ENCODE peak calls at places on chromosomes 16 and 17, in six cellular contexts. J is HepG2, K is adrenal gland, O is NCI-H1092 treated with DMSO at 0.1 percent for 48 hours, X is left ventricle myocardium inferior, N is ovary. C is an unnamed sample.
A peak's percentile ranks its signal among the peaks of the same experiment; 100 is the strongest.

GRCh38 chr16:66551362-66551761 is 1.0 kb upstream of the CKLF start:
- DNase-seq in K (no peak), N (no peak), O (peak; percentile 21), X (no peak), J (peak; percentile 78), C (no peak)

GRCh38 chr17:77300016-77300686 is 159.4 kb downstream of the SEC14L1 start:
- DNase-seq in X (no peak), J (peak; percentile 53), K (no peak), N (no peak), O (no peak), C (no peak)

GRCh38 chr17:17151055-17151454 is 55.1 kb downstream of the PLD6 start:
- DNase-seq in N (no peak), K (no peak), J (no peak), O (no peak), X (no peak), C (peak; percentile 82)

GRCh38 chr17:64150237-64151015 is 20.5 kb upstream of the ERN1 start:
- DNase-seq in O (no peak), N (no peak), K (peak; percentile 77), J (peak; percentile 99), X (no peak), C (no peak)

GRCh38 chr16:55853114-55853513 is 20.2 kb upstream of the CES1 start:
- DNase-seq in K (no peak), N (no peak), J (no peak), O (no peak), X (no peak), C (peak; percentile 35)

GRCh38 chr16:87832759-87833502 is 36.4 kb downstream of the SLC7A5 start:
- DNase-seq in X (no peak), J (no peak), O (no peak), K (no peak), N (no peak), C (no peak)

GRCh38 chr17:29089601-29090044 is 46.7 kb downstream of the PIPOX start:
- DNase-seq in K (no peak), O (peak; percentile 80), X (peak; percentile 33), N (no peak), J (no peak), C (no peak)

GRCh38 chr17:67570797-67571196 is 146.9 kb upstream of the NOL11 start:
- DNase-seq in K (no peak), J (no peak), O (no peak), N (no peak), X (no peak), C (no peak)

GRCh38 chr16:89009343-89010209 is 32.6 kb upstream of the CBFA2T3 start:
- DNase-seq in N (no peak), O (no peak), K (no peak), X (no peak), J (no peak), C (no peak)

GRCh38 chr17:22570144-22570845 is 878.0 kb downstream of the KCNJ18 start:
- DNase-seq in N (no peak), X (no peak), J (no peak), O (no peak), K (no peak), C (no peak)

GRCh38 chr17:13725286-13725990 is 123.7 kb upstream of the HS3ST3A1 start:
- DNase-seq in N (no peak), X (no peak), O (no peak), J (peak; percentile 22), K (no peak), C (peak; percentile 17)

GRCh38 chr16:30004811-30005242 is 6.0 kb downstream of the DOC2A start:
- DNase-seq in N (no peak), K (no peak), X (no peak), O (peak; percentile 73), J (no peak), C (no peak)

GRCh38 chr17:82957961-82958491 is 118.2 kb upstream of the ZNF750 start:
- DNase-seq in O (no peak), N (no peak), X (peak; percentile 11), K (no peak), J (no peak), C (no peak)

GRCh38 chr17:45722161-45722560 is 62.0 kb upstream of the CRHR1 start:
- DNase-seq in K (no peak), O (peak; percentile 29), N (no peak), X (no peak), J (peak; percentile 58), C (no peak)

GRCh38 chr17:48995332-48995870 is 1.8 kb upstream of the IGF2BP1 start:
- DNase-seq in O (no peak), J (no peak), K (no peak), N (no peak), X (no peak), C (no peak)

GRCh38 chr17:9987779-9988585 is 82.9 kb upstream of the RCVRN start:
- DNase-seq in N (peak; percentile 39), X (peak; percentile 31), J (peak; percentile 18), O (no peak), K (peak; percentile 25), C (no peak)

GRCh38 chr17:29124135-29124930 is 55.9 kb downstream of the MYO18A start:
- DNase-seq in O (peak; percentile 63), K (peak; percentile 63), J (peak; percentile 71), X (no peak), N (no peak), C (peak; percentile 70)

GRCh38 chr16:56357291-56357764 is 68.0 kb downstream of the AMFR start:
- DNase-seq in X (peak; percentile 7), O (no peak), J (no peak), K (peak; percentile 32), N (no peak), C (peak; percentile 46)

GRCh38 chr16:71255721-71256120 is 25.2 kb upstream of the HYDIN start:
- DNase-seq in K (no peak), N (no peak), X (no peak), O (no peak), J (no peak), C (no peak)

GRCh38 chr17:50861822-50862528 is 4.2 kb downstream of the TOB1 start:
- DNase-seq in K (no peak), N (no peak), O (no peak), X (no peak), J (no peak), C (no peak)

GRCh38 chr16:81071816-81072215 is 5.2 kb downstream of the C16orf46 start:
- DNase-seq in X (no peak), K (no peak), O (no peak), J (peak; percentile 63), N (no peak), C (peak; percentile 90)